ENCODE peak calls at places on chromosomes 2 and 18, in eight cellular contexts. One of them, this sample, is unnamed.

GRCh38 chr18:57837917-57838548 is 34.9 kb upstream of the ATP8B1 start:
- DNase-seq in AG09309: no peak
- DNase-seq in lung: no peak
- DNase-seq in fibroblast of pulmonary artery: peak
- DNase-seq in cardiac muscle cell: peak
- DNase-seq in right cardiac atrium: no peak
- DNase-seq in AG04449: no peak
- DNase-seq in mesendoderm: no peak
- DNase-seq in this sample: no peak

GRCh38 chr2:178484245-178485041 is 4.2 kb downstream of the PLEKHA3 start:
- DNase-seq in AG09309: no peak
- DNase-seq in lung: no peak
- DNase-seq in fibroblast of pulmonary artery: peak
- DNase-seq in cardiac muscle cell: peak
- DNase-seq in right cardiac atrium: peak
- DNase-seq in AG04449: no peak
- DNase-seq in mesendoderm: no peak
- DNase-seq in this sample: no peak

GRCh38 chr2:113216891-113217454 is 43.2 kb downstream of the PSD4 start:
- DNase-seq in AG09309: no peak
- DNase-seq in lung: no peak
- DNase-seq in fibroblast of pulmonary artery: no peak
- DNase-seq in cardiac muscle cell: no peak
- DNase-seq in right cardiac atrium: peak
- DNase-seq in AG04449: no peak
- DNase-seq in mesendoderm: no peak
- DNase-seq in this sample: no peak

GRCh38 chr2:10844083-10844482 is 31.5 kb upstream of the PDIA6 start:
- DNase-seq in AG09309: no peak
- DNase-seq in lung: peak
- DNase-seq in fibroblast of pulmonary artery: peak
- DNase-seq in cardiac muscle cell: peak
- DNase-seq in right cardiac atrium: peak
- DNase-seq in AG04449: no peak
- DNase-seq in mesendoderm: peak
- DNase-seq in this sample: no peak

GRCh38 chr2:165698621-165698946 is 95.5 kb downstream of the GALNT3 start:
- DNase-seq in AG09309: peak
- DNase-seq in lung: no peak
- DNase-seq in fibroblast of pulmonary artery: peak
- DNase-seq in cardiac muscle cell: peak
- DNase-seq in right cardiac atrium: peak
- DNase-seq in AG04449: no peak
- DNase-seq in mesendoderm: peak
- DNase-seq in this sample: no peak

GRCh38 chr2:164841719-164842623 is at the start of gene COBLL1:
- DNase-seq in AG09309: no peak
- DNase-seq in lung: peak
- DNase-seq in fibroblast of pulmonary artery: peak
- DNase-seq in cardiac muscle cell: peak
- DNase-seq in right cardiac atrium: peak
- DNase-seq in AG04449: no peak
- DNase-seq in mesendoderm: peak
- DNase-seq in this sample: no peak

GRCh38 chr2:199484927-199485326 is 27.2 kb upstream of the SATB2 start:
- DNase-seq in AG09309: no peak
- DNase-seq in lung: no peak
- DNase-seq in fibroblast of pulmonary artery: no peak
- DNase-seq in cardiac muscle cell: no peak
- DNase-seq in right cardiac atrium: no peak
- DNase-seq in AG04449: no peak
- DNase-seq in mesendoderm: peak
- DNase-seq in this sample: no peak

GRCh38 chr2:197306691-197307030 is 3.9 kb downstream of the ANKRD44 start:
- DNase-seq in AG09309: no peak
- DNase-seq in lung: peak
- DNase-seq in fibroblast of pulmonary artery: no peak
- DNase-seq in cardiac muscle cell: no peak
- DNase-seq in right cardiac atrium: peak
- DNase-seq in AG04449: no peak
- DNase-seq in mesendoderm: no peak
- DNase-seq in this sample: no peak

GRCh38 chr2:12169060-12169406 is 422.6 kb downstream of the LPIN1 start:
- DNase-seq in AG09309: peak
- DNase-seq in lung: no peak
- DNase-seq in fibroblast of pulmonary artery: peak
- DNase-seq in cardiac muscle cell: peak
- DNase-seq in right cardiac atrium: peak
- DNase-seq in AG04449: peak
- DNase-seq in mesendoderm: no peak
- DNase-seq in this sample: peak

GRCh38 chr2:54438271-54438670 is 17.9 kb upstream of the SPTBN1 start:
- DNase-seq in AG09309: peak
- DNase-seq in lung: no peak
- DNase-seq in fibroblast of pulmonary artery: peak
- DNase-seq in cardiac muscle cell: peak
- DNase-seq in right cardiac atrium: peak
- DNase-seq in AG04449: no peak
- DNase-seq in mesendoderm: no peak
- DNase-seq in this sample: no peak

GRCh38 chr2:226733189-226733858 is 66.3 kb downstream of the IRS1 start:
- DNase-seq in AG09309: no peak
- DNase-seq in lung: no peak
- DNase-seq in fibroblast of pulmonary artery: peak
- DNase-seq in cardiac muscle cell: peak
- DNase-seq in right cardiac atrium: no peak
- DNase-seq in AG04449: no peak
- DNase-seq in mesendoderm: no peak
- DNase-seq in this sample: no peak

GRCh38 chr2:230594286-230594840 is 118.3 kb upstream of the CAB39 start:
- DNase-seq in AG09309: no peak
- DNase-seq in lung: no peak
- DNase-seq in fibroblast of pulmonary artery: no peak
- DNase-seq in cardiac muscle cell: no peak
- DNase-seq in right cardiac atrium: no peak
- DNase-seq in AG04449: no peak
- DNase-seq in mesendoderm: no peak
- DNase-seq in this sample: no peak

GRCh38 chr2:231294578-231295362 is 96.3 kb downstream of the ARMC9 start:
- DNase-seq in AG09309: no peak
- DNase-seq in lung: no peak
- DNase-seq in fibroblast of pulmonary artery: no peak
- DNase-seq in cardiac muscle cell: peak
- DNase-seq in right cardiac atrium: no peak
- DNase-seq in AG04449: no peak
- DNase-seq in mesendoderm: peak
- DNase-seq in this sample: no peak

GRCh38 chr2:177573120-177573519 is 180.5 kb downstream of the AGPS start:
- DNase-seq in AG09309: no peak
- DNase-seq in lung: no peak
- DNase-seq in fibroblast of pulmonary artery: peak
- DNase-seq in cardiac muscle cell: peak
- DNase-seq in right cardiac atrium: no peak
- DNase-seq in AG04449: no peak
- DNase-seq in mesendoderm: no peak
- DNase-seq in this sample: peak

GRCh38 chr2:46179037-46179621 is 118.1 kb upstream of the EPAS1 start:
- DNase-seq in AG09309: peak
- DNase-seq in lung: no peak
- DNase-seq in fibroblast of pulmonary artery: peak
- DNase-seq in cardiac muscle cell: peak
- DNase-seq in right cardiac atrium: peak
- DNase-seq in AG04449: peak
- DNase-seq in mesendoderm: peak
- DNase-seq in this sample: peak

GRCh38 chr2:49080681-49081080 is 73.6 kb downstream of the FSHR start:
- DNase-seq in AG09309: no peak
- DNase-seq in lung: no peak
- DNase-seq in fibroblast of pulmonary artery: no peak
- DNase-seq in cardiac muscle cell: no peak
- DNase-seq in right cardiac atrium: no peak
- DNase-seq in AG04449: no peak
- DNase-seq in mesendoderm: peak
- DNase-seq in this sample: no peak

GRCh38 chr2:207226243-207226642 is 60.5 kb upstream of the KLF7 start:
- DNase-seq in AG09309: no peak
- DNase-seq in lung: no peak
- DNase-seq in fibroblast of pulmonary artery: peak
- DNase-seq in cardiac muscle cell: no peak
- DNase-seq in right cardiac atrium: no peak
- DNase-seq in AG04449: no peak
- DNase-seq in mesendoderm: peak
- DNase-seq in this sample: no peak

DNA sequence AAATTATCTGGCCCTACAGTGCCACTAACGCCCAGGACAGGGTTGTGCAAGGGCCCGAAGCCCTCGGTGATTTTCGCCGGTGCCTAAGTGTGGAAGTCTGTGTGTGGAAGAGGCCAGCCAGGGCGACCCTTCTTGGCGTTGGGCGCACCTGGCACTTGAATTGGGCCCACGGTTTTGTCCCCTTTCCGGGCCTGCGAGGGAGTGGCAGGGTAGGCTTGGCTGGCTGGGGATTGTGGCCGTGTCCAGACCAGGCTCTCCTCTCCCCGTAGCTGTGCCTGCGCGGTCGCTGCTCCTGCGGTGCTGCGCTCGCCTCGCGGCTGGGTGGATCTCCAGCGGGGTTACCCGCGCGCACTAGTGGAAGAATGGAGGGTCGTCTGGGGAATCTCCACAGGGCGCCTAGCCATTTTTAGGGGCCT is 16.2 kb downstream of the EVX2 start:
- DNase-seq in AG09309: no peak
- DNase-seq in lung: no peak
- DNase-seq in fibroblast of pulmonary artery: no peak
- DNase-seq in cardiac muscle cell: no peak
- DNase-seq in right cardiac atrium: no peak
- DNase-seq in AG04449: no peak
- DNase-seq in mesendoderm: no peak
- DNase-seq in this sample: no peak
- H3K4me3 ChIP-seq in AG09309: no peak
- H3K4me3 ChIP-seq in lung: no peak
- H3K4me3 ChIP-seq in fibroblast of pulmonary artery: no peak
- H3K4me3 ChIP-seq in cardiac muscle cell: no peak
- H3K4me3 ChIP-seq in right cardiac atrium: peak
- H3K4me3 ChIP-seq in AG04449: peak
- H3K4me3 ChIP-seq in mesendoderm: no peak
- H3K4me3 ChIP-seq in this sample: peak

GRCh38 chr2:74373189-74373588 is 6.9 kb downstream of the DCTN1 start:
- DNase-seq in AG09309: no peak
- DNase-seq in lung: peak
- DNase-seq in fibroblast of pulmonary artery: no peak
- DNase-seq in cardiac muscle cell: peak
- DNase-seq in right cardiac atrium: peak
- DNase-seq in AG04449: no peak
- DNase-seq in mesendoderm: peak
- DNase-seq in this sample: peak
- H3K4me3 ChIP-seq in AG09309: no peak
- H3K4me3 ChIP-seq in lung: no peak
- H3K4me3 ChIP-seq in fibroblast of pulmonary artery: no peak
- H3K4me3 ChIP-seq in cardiac muscle cell: no peak
- H3K4me3 ChIP-seq in right cardiac atrium: no peak
- H3K4me3 ChIP-seq in AG04449: no peak
- H3K4me3 ChIP-seq in mesendoderm: no peak
- H3K4me3 ChIP-seq in this sample: no peak

DNA sequence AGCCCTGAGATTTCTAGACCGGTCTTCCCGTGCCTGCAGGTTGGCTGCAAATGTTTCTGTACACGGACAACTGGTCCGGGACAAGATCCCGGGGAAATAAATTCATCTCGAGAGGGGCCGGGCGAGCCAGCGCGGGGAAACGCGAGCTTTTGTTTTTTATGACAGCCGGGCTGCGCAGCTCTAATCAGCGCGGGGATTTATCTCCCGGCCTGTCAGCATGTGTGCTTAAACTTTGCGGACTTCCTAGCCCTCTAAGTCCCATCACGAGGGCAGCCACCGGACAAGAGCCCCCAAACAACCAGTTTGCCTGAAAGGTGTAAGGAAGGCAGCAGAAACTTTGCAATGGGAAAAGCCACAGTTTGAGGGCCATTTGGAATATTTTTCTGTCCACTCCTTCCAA is 5.8 kb downstream of the MEIS1 start:
- DNase-seq in AG09309: no peak
- DNase-seq in lung: no peak
- DNase-seq in fibroblast of pulmonary artery: peak
- DNase-seq in cardiac muscle cell: peak
- DNase-seq in right cardiac atrium: peak
- DNase-seq in AG04449: no peak
- DNase-seq in mesendoderm: peak
- DNase-seq in this sample: no peak
- H3K4me3 ChIP-seq in AG09309: no peak
- H3K4me3 ChIP-seq in lung: peak
- H3K4me3 ChIP-seq in fibroblast of pulmonary artery: peak
- H3K4me3 ChIP-seq in cardiac muscle cell: peak
- H3K4me3 ChIP-seq in right cardiac atrium: peak
- H3K4me3 ChIP-seq in AG04449: peak
- H3K4me3 ChIP-seq in mesendoderm: no peak
- H3K4me3 ChIP-seq in this sample: peak

GRCh38 chr2:233349005-233349998 is 5.0 kb upstream of the DGKD start:
- DNase-seq in AG09309: no peak
- DNase-seq in lung: no peak
- DNase-seq in fibroblast of pulmonary artery: no peak
- DNase-seq in cardiac muscle cell: no peak
- DNase-seq in right cardiac atrium: peak
- DNase-seq in AG04449: no peak
- DNase-seq in mesendoderm: no peak
- DNase-seq in this sample: peak

GRCh38 chr2:233353101-233353768 is 1.1 kb upstream of the DGKD start:
- DNase-seq in AG09309: no peak
- DNase-seq in lung: no peak
- DNase-seq in fibroblast of pulmonary artery: no peak
- DNase-seq in cardiac muscle cell: no peak
- DNase-seq in right cardiac atrium: peak
- DNase-seq in AG04449: no peak
- DNase-seq in mesendoderm: no peak
- DNase-seq in this sample: no peak

GRCh38 chr2:233351423-233351822 is 2.9 kb upstream of the DGKD start:
- DNase-seq in AG09309: no peak
- DNase-seq in lung: no peak
- DNase-seq in fibroblast of pulmonary artery: no peak
- DNase-seq in cardiac muscle cell: no peak
- DNase-seq in right cardiac atrium: no peak
- DNase-seq in AG04449: no peak
- DNase-seq in mesendoderm: no peak
- DNase-seq in this sample: no peak

GRCh38 chr2:233352141-233352842 is 2.0 kb upstream of the DGKD start:
- DNase-seq in AG09309: no peak
- DNase-seq in lung: no peak
- DNase-seq in fibroblast of pulmonary artery: no peak
- DNase-seq in cardiac muscle cell: no peak
- DNase-seq in right cardiac atrium: no peak
- DNase-seq in AG04449: no peak
- DNase-seq in mesendoderm: no peak
- DNase-seq in this sample: no peak

DNA sequence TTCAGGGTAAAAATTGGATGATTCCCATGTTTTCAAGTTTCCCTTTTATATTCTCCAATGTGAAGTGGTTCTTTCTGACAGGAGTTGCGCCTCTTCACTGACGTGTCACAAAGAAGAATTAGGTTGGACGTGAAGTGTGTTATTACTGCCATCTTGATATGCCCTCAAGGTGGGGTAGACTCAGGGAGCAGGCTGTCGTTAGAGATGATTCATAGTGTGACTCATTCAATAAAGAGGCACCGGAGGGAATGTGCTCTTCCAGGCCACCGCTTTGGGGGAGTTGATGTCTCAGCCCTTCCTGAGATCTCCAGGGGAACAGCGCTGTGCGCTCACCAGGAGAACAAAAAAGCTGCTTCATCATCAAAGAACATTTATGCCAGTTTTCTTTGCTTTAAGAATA is 3.6 kb upstream of the DGKD start:
- DNase-seq in AG09309: peak
- DNase-seq in lung: no peak
- DNase-seq in fibroblast of pulmonary artery: peak
- DNase-seq in cardiac muscle cell: peak
- DNase-seq in right cardiac atrium: no peak
- DNase-seq in AG04449: peak
- DNase-seq in mesendoderm: peak
- DNase-seq in this sample: peak
- H3K4me3 ChIP-seq in AG09309: no peak
- H3K4me3 ChIP-seq in lung: no peak
- H3K4me3 ChIP-seq in fibroblast of pulmonary artery: no peak
- H3K4me3 ChIP-seq in cardiac muscle cell: no peak
- H3K4me3 ChIP-seq in right cardiac atrium: no peak
- H3K4me3 ChIP-seq in AG04449: no peak
- H3K4me3 ChIP-seq in mesendoderm: no peak
- H3K4me3 ChIP-seq in this sample: no peak

This sample was measured in skeletal muscle cell.